ENCODE peak calls at places on chromosomes 11 and 22, in four cellular contexts. G is H1, D is K562, J is GM12878. X is an unnamed sample.

GRCh38 chr22:23187871-23188700 is 7.8 kb downstream of the BCR start:
- DNase-seq in D (no peak), G (no peak), J (no peak), X (no peak)

GRCh38 chr11:115054541-115055538 is 376.5 kb downstream of the NXPE2 start:
- DNase-seq in D (no peak), G (no peak), J (no peak), X (no peak)

GRCh38 chr11:87466228-87466627 is 428.5 kb downstream of the TMEM135 start:
- DNase-seq in J (no peak), G (no peak), D (no peak), X (no peak)

GRCh38 chr22:45617948-45618347 is 53.7 kb upstream of the ATXN10 start:
- DNase-seq in D (no peak), J (no peak), G (no peak), X (no peak)

GRCh38 chr11:15742626-15743243 is 613.6 kb downstream of the SOX6 start:
- DNase-seq in G (no peak), D (no peak), J (no peak), X (peak)

GRCh38 chr11:118148877-118149276 is 3.7 kb downstream of the SCN4B start:
- DNase-seq in D (no peak), J (no peak), G (no peak), X (no peak)

GRCh38 chr22:47357493-47357892 is 595.0 kb downstream of the TBC1D22A start:
- DNase-seq in J (no peak), D (no peak), G (no peak), X (no peak)

GRCh38 chr11:127017482-127017881 is 16.9 kb upstream of the KIRREL3 start:
- DNase-seq in D (peak), G (no peak), J (no peak), X (no peak)

GRCh38 chr11:18171377-18172000 is 1.1 kb upstream of the MRGPRX4 start:
- DNase-seq in J (no peak), G (no peak), D (peak), X (peak)

GRCh38 chr11:44940424-44940823 is 10.3 kb downstream of the TP53I11 start:
- DNase-seq in G (no peak), J (no peak), D (no peak), X (no peak)

GRCh38 chr11:16000065-16000464 is 356.3 kb downstream of the SOX6 start:
- DNase-seq in G (no peak), D (no peak), J (no peak), X (no peak)

GRCh38 chr11:91922846-91923245 is 301.8 kb upstream of the FAT3 start:
- DNase-seq in G (no peak), D (no peak), J (no peak), X (peak)

GRCh38 chr11:67633758-67634365 is 4.1 kb upstream of the NUDT8 start:
- DNase-seq in D (no peak), J (no peak), G (no peak), X (no peak)

GRCh38 chr11:27735281-27735680 is 35.0 kb upstream of the BDNF start:
- DNase-seq in J (no peak), G (no peak), D (no peak), X (no peak)

GRCh38 chr11:86795962-86796361 is 4.4 kb upstream of the PRSS23 start:
- DNase-seq in D (no peak), G (no peak), J (no peak), X (no peak)

GRCh38 chr22:28402066-28402465 is 277.6 kb downstream of the TTC28 start:
- DNase-seq in J (no peak), D (no peak), G (no peak), X (no peak)

GRCh38 chr22:23383491-23384450 is 196.3 kb downstream of the IGLL1 start:
- DNase-seq in G (no peak), J (no peak), D (no peak), X (peak)

GRCh38 chr11:17578958-17579357 is 31.9 kb downstream of the OTOG start:
- DNase-seq in J (no peak), G (no peak), D (no peak), X (no peak)

GRCh38 chr22:37557321-37558001 is 2.8 kb upstream of the CDC42EP1 start:
- DNase-seq in D (no peak), G (no peak), J (no peak), X (no peak)

GRCh38 chr22:33879796-33880195 is 40.5 kb downstream of the LARGE1 start:
- DNase-seq in D (no peak), G (no peak), J (no peak), X (no peak)

GRCh38 chr11:32893947-32894827 is 1.6 kb downstream of the QSER1 start:
- DNase-seq in G (no peak), J (peak), D (peak), X (peak)

GRCh38 chr11:128424867-128425285 is 162.5 kb downstream of the ETS1 start:
- DNase-seq in G (no peak), J (no peak), D (no peak), X (peak)

GRCh38 chr11:61923166-61924015 is 6.0 kb upstream of the RAB3IL1 start:
- DNase-seq in G (no peak), D (peak), J (no peak), X (peak)

GRCh38 chr22:39259698-39260097 is 14.9 kb upstream of the PDGFB start:
- DNase-seq in J (no peak), D (no peak), G (no peak), X (no peak)

GRCh38 chr11:120589376-120589775 is 77.8 kb downstream of the GRIK4 start:
- DNase-seq in D (no peak), G (no peak), J (no peak), X (no peak)

GRCh38 chr22:38202437-38203089 is 769 bp downstream of the MAFF start:
- DNase-seq in J (no peak), D (peak), G (no peak), X (peak)

GRCh38 chr11:98115873-98116272 is 904.9 kb upstream of the CNTN5 start:
- DNase-seq in G (no peak), D (no peak), J (no peak), X (no peak)

GRCh38 chr22:35076648-35077047 is 10.7 kb downstream of the ISX start:
- DNase-seq in J (no peak), G (no peak), D (no peak), X (no peak)

GRCh38 chr22:50728523-50728931 is 9.5 kb upstream of the ACR start:
- DNase-seq in J (no peak), D (no peak), G (no peak), X (no peak)

GRCh38 chr11:61791737-61792309 is 576 bp downstream of the TMEM258 start:
- DNase-seq in D (peak), G (no peak), J (no peak), X (peak)

GRCh38 chr11:35855685-35856084 is 88.2 kb upstream of the LDLRAD3 start:
- DNase-seq in G (no peak), J (no peak), D (no peak), X (no peak)

GRCh38 chr11:35856259-35856658 is 87.6 kb upstream of the LDLRAD3 start:
- DNase-seq in J (no peak), D (no peak), G (no peak), X (no peak)

GRCh38 chr11:35856756-35857155 is 87.1 kb upstream of the LDLRAD3 start:
- DNase-seq in J (no peak), D (no peak), G (no peak), X (no peak)

GRCh38 chr11:35859311-35859710 is 84.6 kb upstream of the LDLRAD3 start:
- DNase-seq in J (no peak), G (no peak), D (no peak), X (no peak)

DNA sequence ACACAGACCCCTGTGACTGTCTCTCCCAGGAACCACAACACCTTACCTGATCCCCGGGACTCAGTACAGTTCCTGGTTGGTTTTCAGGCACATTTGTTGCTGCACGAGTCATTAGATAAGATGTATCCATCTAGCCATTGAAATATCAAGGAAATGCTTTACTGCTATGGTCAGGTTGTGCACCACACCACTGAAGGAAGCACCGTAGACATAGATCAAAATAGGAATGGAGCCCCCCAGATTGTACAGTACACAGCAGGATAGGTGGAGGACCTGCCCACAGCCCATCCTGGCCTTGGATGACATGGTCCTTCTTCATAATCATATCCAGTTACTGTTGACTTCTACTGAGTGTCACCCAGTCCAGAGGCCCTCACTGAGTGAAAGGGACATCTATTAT is 85.9 kb upstream of the LDLRAD3 start:
- DNase-seq in J (no peak), G (no peak), D (no peak), X (no peak)
- TF ChIP-seq NRF1 in J (no peak), G (no peak), D (no peak), X (no peak)

GRCh38 chr11:117062503-117062902 is 35.7 kb downstream of the SIK3 start:
- DNase-seq in G (no peak), D (no peak), J (no peak), X (no peak)
- TF ChIP-seq TAF1 in G (no peak), D (no peak), J (no peak), X (no peak)

DNA sequence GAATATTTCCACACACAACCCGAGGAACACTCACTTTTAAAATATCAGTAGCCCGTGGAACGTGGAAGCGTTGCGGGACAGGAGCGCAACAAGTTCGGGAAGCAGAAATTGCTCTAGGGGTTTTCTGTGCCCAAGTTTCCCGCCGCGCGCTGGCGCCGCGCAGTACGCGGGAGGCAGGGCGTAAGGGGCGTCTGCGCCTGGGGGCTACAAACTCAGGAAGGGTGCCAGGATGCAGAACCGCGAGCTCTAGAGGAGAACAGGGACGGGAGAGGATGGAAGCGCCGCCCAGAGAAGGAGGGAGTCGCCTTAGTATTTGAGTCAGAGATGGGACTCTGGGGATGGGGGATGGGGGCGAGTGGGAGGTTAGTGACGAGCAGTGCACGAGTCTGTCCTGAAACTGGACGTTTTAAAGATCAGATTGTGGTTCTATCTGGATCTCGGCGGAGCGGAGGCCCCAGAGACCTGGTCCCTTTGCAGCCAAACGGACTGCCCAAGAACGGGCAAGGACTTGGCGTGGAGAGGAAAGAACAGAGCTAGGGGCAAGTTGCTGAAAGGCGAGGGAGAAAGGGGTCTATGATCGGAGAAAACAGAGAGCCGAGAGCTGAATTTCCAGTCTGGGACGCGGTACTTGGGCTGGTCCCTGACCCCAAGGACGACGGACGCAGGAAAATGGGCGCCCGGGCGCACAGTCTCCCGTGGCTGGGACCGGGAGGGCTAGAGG is 4.7 kb downstream of the BSX start:
- DNase-seq in D (no peak), G (no peak), J (no peak), X (peak)
- H3K4me3 ChIP-seq in D (no peak), G (peak), J (no peak), X (peak)

DNA sequence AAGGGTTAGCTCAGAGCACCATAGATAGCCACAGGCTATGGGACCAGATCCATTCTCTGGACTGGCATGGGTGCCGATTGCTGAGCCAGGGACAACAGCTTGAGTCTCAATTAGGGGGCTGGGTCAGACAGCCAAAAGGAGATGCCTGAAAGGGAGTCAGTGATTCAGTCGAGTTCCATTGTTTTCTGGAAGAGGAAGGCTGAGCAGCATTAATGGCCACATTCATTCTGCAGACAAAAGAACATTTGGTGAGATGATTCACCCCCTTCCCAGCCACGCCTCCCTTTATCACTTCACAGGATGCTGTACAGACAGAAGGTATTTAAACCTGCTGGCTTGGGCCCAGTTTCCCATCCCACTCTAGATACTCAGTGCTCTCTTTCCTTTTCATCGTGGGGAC is 131.9 kb downstream of the ADAMTS15 start:
- DNase-seq in G (peak), J (no peak), D (no peak), X (no peak)
- TF ChIP-seq NRF1 in G (no peak), J (no peak), D (no peak), X (no peak)

GRCh38 chr11:116605543-116605942 is 167.2 kb downstream of the BUD13 start:
- DNase-seq in J (no peak), G (peak), D (peak), X (no peak)
- TF ChIP-seq TAF1 in J (no peak), G (no peak), D (no peak), X (no peak)

GRCh38 chr11:46392421-46393230 is 1.1 kb upstream of the CHRM4 start:
- DNase-seq in D (peak), G (no peak), J (no peak), X (peak)
- H3K4me3 ChIP-seq in D (peak), G (peak), J (peak), X (peak)

DNA sequence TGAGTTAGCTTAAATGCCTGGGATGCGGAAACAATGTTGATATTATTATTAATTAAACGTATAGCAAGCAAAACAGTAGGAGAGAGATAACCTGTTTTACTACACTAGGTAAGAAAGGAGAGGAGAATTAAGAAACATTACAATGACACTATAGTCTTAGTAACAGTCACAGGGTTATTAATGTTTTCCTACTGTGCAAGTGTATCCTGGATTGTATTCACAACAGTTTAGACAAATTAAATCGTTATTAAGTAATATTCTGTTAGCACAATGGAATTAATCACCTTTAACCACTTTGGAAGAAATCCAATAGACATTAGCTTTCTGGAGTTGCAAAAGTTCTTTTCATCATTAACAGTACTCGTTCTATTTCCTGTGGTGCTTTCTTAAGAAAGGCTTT is 3.4 kb downstream of the FAM181B start:
- DNase-seq in D (no peak), J (no peak), G (no peak), X (no peak)
- TF ChIP-seq NRF1 in D (no peak), J (no peak), G (no peak), X (no peak)

DNA sequence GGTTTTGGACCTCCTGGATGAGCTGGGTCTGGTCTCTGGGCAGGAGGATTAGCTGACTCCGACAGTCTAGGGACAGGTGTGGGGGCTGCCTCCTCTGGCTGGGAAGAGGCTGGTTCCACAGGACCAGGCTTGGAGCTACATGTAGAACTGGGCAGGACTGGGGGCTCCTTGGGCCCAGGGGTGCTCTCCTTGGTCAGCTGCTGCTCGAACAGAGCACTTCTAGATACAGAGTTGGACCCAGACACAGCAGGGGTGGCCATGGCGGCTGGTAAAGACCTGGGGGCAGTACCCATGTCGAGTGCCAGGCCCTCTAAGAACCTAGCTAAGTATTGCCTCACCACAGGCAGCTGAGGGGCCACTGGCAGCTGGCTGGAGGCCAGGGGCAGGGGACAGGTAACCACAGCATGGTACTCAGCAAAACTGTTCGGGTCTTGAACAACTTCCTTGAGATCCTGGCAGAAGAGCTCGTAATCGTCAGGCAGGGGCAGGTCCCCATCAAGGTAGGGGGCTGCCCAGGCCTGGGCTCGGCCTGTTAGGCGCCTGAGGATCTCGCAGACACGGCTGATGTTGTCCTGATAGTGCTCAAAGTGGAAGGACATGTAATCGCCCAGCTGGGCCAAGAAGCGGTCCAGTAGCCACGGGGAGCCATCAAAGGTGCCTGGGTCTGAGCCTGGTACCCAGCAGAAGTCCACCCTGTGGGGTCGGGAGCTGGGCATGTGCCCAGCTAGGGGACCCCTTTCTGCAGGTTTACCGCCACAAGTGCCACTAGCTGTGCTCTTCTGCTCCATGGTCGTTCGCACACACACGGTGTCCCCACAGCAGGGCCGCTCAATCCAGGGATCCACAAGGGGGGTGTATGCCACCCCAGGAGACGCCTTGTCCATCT is 3.1 kb downstream of the GNB1L start:
- DNase-seq in D (no peak), G (no peak), J (no peak), X (no peak)
- TF ChIP-seq TAF1 in D (no peak), G (no peak), J (no peak), X (no peak)